ENCODE peak calls at places on chromosomes 7 and 10, in five cellular contexts. J is body of pancreas, O is DMS53, I is foreskin melanocyte, X is ELR. F is an unnamed sample.

GRCh38 chr7:77696643-77697534 is 630 bp downstream of the RSBN1L start:
- DNase-seq in O (peak), X (peak), J (peak), I (peak), F (peak)

GRCh38 chr7:121530251-121531174 is 134.4 kb upstream of the FAM3C start:
- DNase-seq in J (no peak), I (peak), O (peak), X (peak), F (peak)

GRCh38 chr7:5282464-5283316 is at the start of gene SLC29A4:
- DNase-seq in I (no peak), X (peak), J (peak), O (peak), F (peak)

GRCh38 chr7:88888684-88889083 is 93.1 kb upstream of the TEX47 start:
- DNase-seq in I (no peak), O (no peak), X (no peak), J (no peak), F (no peak)

GRCh38 chr7:1530946-1531262 is 402 bp downstream of the MAFK start:
- DNase-seq in J (no peak), O (peak), I (no peak), X (no peak), F (no peak)

GRCh38 chr10:85604884-85605283 is 761.7 kb downstream of the GRID1 start:
- DNase-seq in I (no peak), O (no peak), X (no peak), J (no peak), F (no peak)

GRCh38 chr10:69731698-69732097 is 70.0 kb upstream of the COL13A1 start:
- DNase-seq in I (no peak), J (no peak), O (no peak), X (no peak), F (no peak)

GRCh38 chr7:124276005-124276606 is 243.2 kb upstream of the TMEM229A start:
- DNase-seq in J (peak), I (peak), X (peak), O (peak), F (peak)

GRCh38 chr10:62900829-62901571 is 84.8 kb upstream of the EGR2 start:
- DNase-seq in X (peak), I (no peak), J (no peak), O (no peak), F (no peak)

GRCh38 chr10:29725133-29725720 is 90.5 kb upstream of the SVIL start:
- DNase-seq in O (no peak), X (peak), J (no peak), I (no peak), F (peak)

GRCh38 chr7:157824011-157824818 is 487.4 kb downstream of the DNAJB6 start:
- DNase-seq in J (no peak), X (no peak), I (no peak), O (no peak), F (no peak)

GRCh38 chr10:72759584-72759983 is 67.6 kb downstream of the MCU start:
- DNase-seq in I (no peak), J (no peak), O (no peak), X (no peak), F (no peak)

GRCh38 chr7:76155938-76156337 is 45.8 kb upstream of the SRRM3 start:
- DNase-seq in O (no peak), X (peak), I (no peak), J (peak), F (no peak)

GRCh38 chr7:6530626-6531491 is 20.4 kb downstream of the GRID2IP start:
- DNase-seq in X (no peak), J (no peak), O (peak), I (no peak), F (peak)

GRCh38 chr10:19788902-19789301 is 27.3 kb upstream of the PLXDC2 start:
- DNase-seq in X (no peak), J (no peak), I (no peak), O (no peak), F (no peak)

GRCh38 chr7:101696-102376 is 90.5 kb upstream of the FAM20C start:
- DNase-seq in I (peak), J (peak), X (peak), O (no peak), F (no peak)

GRCh38 chr10:119675483-119676170 is 24.4 kb downstream of the BAG3 start:
- DNase-seq in J (no peak), O (no peak), X (peak), I (no peak), F (no peak)

GRCh38 chr7:44808914-44809393 is 12.5 kb downstream of the PPIA start:
- DNase-seq in O (peak), I (no peak), J (no peak), X (no peak), F (no peak)

GRCh38 chr10:83425306-83425705 is 714.0 kb upstream of the GHITM start:
- DNase-seq in I (no peak), O (peak), X (no peak), J (no peak), F (no peak)

GRCh38 chr10:29730461-29730860 is 95.7 kb upstream of the SVIL start:
- DNase-seq in J (no peak), I (no peak), O (no peak), X (no peak), F (no peak)

GRCh38 chr10:21030096-21030495 is 133.0 kb upstream of the NEBL start:
- DNase-seq in X (no peak), I (no peak), J (no peak), O (peak), F (no peak)

GRCh38 chr7:93566876-93567275 is 7.6 kb downstream of the CALCR start:
- DNase-seq in J (no peak), X (no peak), I (no peak), O (no peak), F (no peak)

GRCh38 chr10:5551531-5552375 is 27.0 kb downstream of the CALML3 start:
- DNase-seq in X (peak), J (no peak), I (no peak), O (peak), F (peak)

GRCh38 chr7:151608031-151608551 is 88.4 kb upstream of the RHEB start:
- DNase-seq in X (peak), J (no peak), I (no peak), O (peak), F (peak)

GRCh38 chr7:83824214-83824613 is 175.3 kb upstream of the SEMA3E start:
- DNase-seq in I (no peak), J (no peak), O (no peak), X (peak), F (no peak)

GRCh38 chr10:119896937-119897336 is 4.4 kb downstream of the SEC23IP start:
- DNase-seq in O (no peak), I (no peak), J (peak), X (no peak), F (peak)

GRCh38 chr7:116327751-116328150 is 117.4 kb downstream of the TES start:
- DNase-seq in X (peak), J (no peak), O (no peak), I (peak), F (no peak)

GRCh38 chr10:93488956-93489528 is 6.9 kb upstream of the MYOF start:
- DNase-seq in O (no peak), I (no peak), X (no peak), J (no peak), F (no peak)

GRCh38 chr7:11505471-11505870 is 326.5 kb downstream of the THSD7A start:
- DNase-seq in O (no peak), I (no peak), J (no peak), X (no peak), F (no peak)

F was measured in colonic mucosa.